ENCODE peak calls at places on chromosomes 2 and 18, in six cellular contexts. C, S, Y, J, K and B are unnamed samples.

GRCh38 chr18:34848695-34849094 is 138.6 kb downstream of the DTNA start:
- DNase-seq in C (no peak), S (no peak), Y (no peak), J (no peak), K (no peak), B (no peak)

GRCh38 chr2:30688956-30689401 is 118.3 kb downstream of the CAPN13 start:
- DNase-seq in C (no peak), S (no peak), Y (no peak), J (peak), K (no peak), B (no peak)

GRCh38 chr2:45649457-45649854 is 2.0 kb upstream of the PRKCE start:
- DNase-seq in C (peak), S (no peak), Y (no peak), J (no peak), K (no peak), B (peak)

GRCh38 chr2:24191848-24192247 is 17.0 kb downstream of the FAM228A start:
- DNase-seq in C (no peak), S (no peak), Y (no peak), J (no peak), K (no peak), B (no peak)

GRCh38 chr2:196105956-196106355 is 37.3 kb upstream of the DNAH7 start:
- DNase-seq in C (no peak), S (no peak), Y (peak), J (no peak), K (no peak), B (no peak)

GRCh38 chr2:235506997-235507615 is 13.3 kb downstream of the AGAP1 start:
- DNase-seq in C (no peak), S (no peak), Y (no peak), J (no peak), K (no peak), B (no peak)

GRCh38 chr2:128645631-128646030 is 327.0 kb upstream of the HS6ST1 start:
- DNase-seq in C (no peak), S (no peak), Y (no peak), J (no peak), K (no peak), B (no peak)

GRCh38 chr2:6648656-6649247 is 217.0 kb downstream of the CMPK2 start:
- DNase-seq in C (no peak), S (no peak), Y (no peak), J (no peak), K (no peak), B (no peak)

GRCh38 chr2:240292622-240293021 is 142.8 kb upstream of the GPC1 start:
- DNase-seq in C (no peak), S (no peak), Y (no peak), J (no peak), K (no peak), B (no peak)

GRCh38 chr2:236790991-236791390 is 221.4 kb downstream of the ACKR3 start:
- DNase-seq in C (no peak), S (no peak), Y (no peak), J (no peak), K (no peak), B (peak)

GRCh38 chr2:67399831-67400489 is 2.8 kb downstream of the ETAA1 start:
- DNase-seq in C (peak), S (no peak), Y (no peak), J (no peak), K (no peak), B (no peak)

GRCh38 chr2:142314164-142314563 is 183.3 kb upstream of the LRP1B start:
- DNase-seq in C (no peak), S (no peak), Y (no peak), J (no peak), K (no peak), B (no peak)

GRCh38 chr2:62344472-62344871 is 148.6 kb downstream of the B3GNT2 start:
- DNase-seq in C (no peak), S (no peak), Y (no peak), J (no peak), K (no peak), B (no peak)

GRCh38 chr2:168814046-168814445 is 11.6 kb downstream of the NOSTRIN start:
- DNase-seq in C (peak), S (no peak), Y (no peak), J (no peak), K (no peak), B (no peak)

GRCh38 chr2:191366199-191366598 is 121.0 kb downstream of the MYO1B start:
- DNase-seq in C (peak), S (no peak), Y (no peak), J (no peak), K (peak), B (peak)

GRCh38 chr2:230898661-230899091 is 26.4 kb downstream of the GPR55 start:
- DNase-seq in C (no peak), S (no peak), Y (no peak), J (no peak), K (no peak), B (no peak)

GRCh38 chr2:66729391-66729790 is 294.5 kb downstream of the MEIS1 start:
- DNase-seq in C (peak), S (no peak), Y (peak), J (no peak), K (peak), B (no peak)

GRCh38 chr2:185628985-185629384 is 109.6 kb upstream of the FSIP2 start:
- DNase-seq in C (no peak), S (no peak), Y (no peak), J (no peak), K (no peak), B (no peak)

GRCh38 chr2:31070339-31070738 is 67.9 kb downstream of the GALNT14 start:
- DNase-seq in C (no peak), S (no peak), Y (no peak), J (no peak), K (no peak), B (no peak)

GRCh38 chr2:119857742-119858141 is 98.0 kb downstream of the PTPN4 start:
- DNase-seq in C (no peak), S (no peak), Y (no peak), J (no peak), K (no peak), B (no peak)

GRCh38 chr2:199977984-199978415 is 22.6 kb downstream of the MAIP1 start:
- DNase-seq in C (peak), S (no peak), Y (no peak), J (no peak), K (peak), B (peak)

GRCh38 chr2:3959372-3959771 is 256.0 kb downstream of the DCDC2C start:
- DNase-seq in C (peak), S (no peak), Y (peak), J (no peak), K (no peak), B (peak)

GRCh38 chr18:33802955-33803354 is 224.9 kb downstream of the ASXL3 start:
- DNase-seq in C (no peak), S (no peak), Y (no peak), J (no peak), K (no peak), B (no peak)

GRCh38 chr18:24364177-24364576 is 33.4 kb downstream of the OSBPL1A start:
- DNase-seq in C (no peak), S (no peak), Y (no peak), J (no peak), K (no peak), B (no peak)

GRCh38 chr2:181038796-181039195 is 58.4 kb downstream of the UBE2E3 start:
- DNase-seq in C (no peak), S (no peak), Y (no peak), J (no peak), K (no peak), B (no peak)

GRCh38 chr2:41659758-41660157 is 388.1 kb upstream of the PKDCC start:
- DNase-seq in C (no peak), S (no peak), Y (no peak), J (no peak), K (no peak), B (no peak)

GRCh38 chr2:205612661-205613060 is 69.6 kb upstream of the NRP2 start:
- DNase-seq in C (no peak), S (no peak), Y (peak), J (no peak), K (no peak), B (no peak)

GRCh38 chr2:40284797-40285196 is 167.1 kb downstream of the SLC8A1 start:
- DNase-seq in C (peak), S (no peak), Y (no peak), J (no peak), K (no peak), B (no peak)

GRCh38 chr2:207512356-207512755 is 17.4 kb upstream of the CREB1 start:
- DNase-seq in C (no peak), S (no peak), Y (no peak), J (no peak), K (no peak), B (no peak)

GRCh38 chr2:48306409-48307284 is 223.3 kb upstream of the STON1 start:
- DNase-seq in C (peak), S (no peak), Y (no peak), J (no peak), K (peak), B (peak)

GRCh38 chr2:226674123-226674522 is 125.5 kb downstream of the IRS1 start:
- DNase-seq in C (no peak), S (no peak), Y (no peak), J (no peak), K (no peak), B (no peak)

GRCh38 chr2:160292225-160292624 is 92.2 kb upstream of the ITGB6 start:
- DNase-seq in C (peak), S (no peak), Y (peak), J (no peak), K (no peak), B (no peak)

GRCh38 chr2:181241366-181241765 is 215.8 kb upstream of the ITGA4 start:
- DNase-seq in C (no peak), S (no peak), Y (no peak), J (no peak), K (no peak), B (no peak)

GRCh38 chr2:71156531-71156930 is 26.1 kb downstream of the MPHOSPH10 start:
- DNase-seq in C (peak), S (no peak), Y (no peak), J (no peak), K (peak), B (peak)

GRCh38 chr2:11540148-11540995 is 6.5 kb downstream of the GREB1 start:
- DNase-seq in C (no peak), S (no peak), Y (no peak), J (peak), K (no peak), B (no peak)

GRCh38 chr2:70709275-70709674 is 58.7 kb downstream of the ADD2 start:
- DNase-seq in C (peak), S (no peak), Y (no peak), J (no peak), K (no peak), B (no peak)